ENCODE peak calls at places on chromosomes 11 and 22, in nine cellular contexts. B is iris pigment epithelial cell; U is anterior cingulate cortex; Q is left cardiac atrium; C is amniotic stem cell; R is skeletal muscle cell; X is stimulated activated CD4-positive, alpha-beta T cell treated with anti-CD3 and anti-CD28 coated beads, Interleukin-12 subunit alpha, Interleukin-12 subunit beta, amount 100 ng/mL, for 4 hours; O is nephron progenitor cell; I is ACHN. Z is an unnamed sample.

GRCh38 chr11:69209936-69210659 is 54.4 kb downstream of the SMIM38 start:
- DNase-seq in B (no peak), U (no peak), Q (no peak), C (no peak), R (no peak), X (no peak), O (no peak), I (no peak), Z (no peak)

GRCh38 chr11:69374110-69374981 is 80.4 kb downstream of the MYEOV start:
- DNase-seq in B (no peak), U (no peak), Q (no peak), C (no peak), R (no peak), X (no peak), O (no peak), I (no peak), Z (no peak)

GRCh38 chr22:26273011-26273675 is 103.9 kb downstream of the SEZ6L start:
- DNase-seq in B (no peak), U (peak; percentile 88), Q (no peak), C (no peak), R (no peak), X (no peak), O (no peak), I (no peak), Z (no peak)

GRCh38 chr22:35191412-35191811 is 65.9 kb upstream of the HMGXB4 start:
- DNase-seq in B (peak; percentile 8), U (no peak), Q (no peak), C (no peak), R (no peak), X (no peak), O (no peak), I (peak; percentile 69), Z (no peak)

GRCh38 chr11:111402411-111402810 is 23.3 kb upstream of the POU2AF1 start:
- DNase-seq in B (no peak), U (no peak), Q (no peak), C (no peak), R (no peak), X (no peak), O (no peak), I (no peak), Z (no peak)

GRCh38 chr11:67302571-67303131 is 679 bp upstream of the SSH3 start:
- DNase-seq in B (peak; percentile 64), U (no peak), Q (no peak), C (no peak), R (no peak), X (no peak), O (peak; percentile 48), I (peak; percentile 53), Z (peak; percentile 54)

GRCh38 chr11:131889760-131890620 is 519.6 kb downstream of the NTM start:
- DNase-seq in B (peak; percentile 48), U (no peak), Q (no peak), C (no peak), R (no peak), X (no peak), O (no peak), I (no peak), Z (no peak)

GRCh38 chr22:28711820-28712777 is 29.5 kb downstream of the CHEK2 start:
- DNase-seq in B (peak; percentile 98), U (no peak), Q (no peak), C (peak; percentile 79), R (peak; percentile 93), X (no peak), O (no peak), I (peak; percentile 83), Z (no peak)

GRCh38 chr11:63445720-63446119 is 45.2 kb downstream of the PLAAT5 start:
- DNase-seq in B (peak; percentile 65), U (no peak), Q (no peak), C (no peak), R (peak; percentile 5), X (no peak), O (no peak), I (no peak), Z (no peak)

GRCh38 chr11:75447415-75447814 is 14.4 kb upstream of the KLHL35 start:
- DNase-seq in B (no peak), U (no peak), Q (no peak), C (no peak), R (no peak), X (no peak), O (no peak), I (no peak), Z (no peak)

GRCh38 chr11:84899740-84900139 is 727.4 kb downstream of the DLG2 start:
- DNase-seq in B (peak; percentile 29), U (no peak), Q (no peak), C (no peak), R (no peak), X (no peak), O (no peak), I (peak; percentile 2), Z (no peak)

GRCh38 chr11:111923951-111924350 is 5.2 kb downstream of the C11orf52 start:
- DNase-seq in B (no peak), U (no peak), Q (no peak), C (no peak), R (no peak), X (no peak), O (no peak), I (no peak), Z (no peak)

GRCh38 chr22:22576244-22576988 is 17.4 kb upstream of the PRAME start:
- DNase-seq in B (peak; percentile 50), U (no peak), Q (peak; percentile 42), C (peak; percentile 19), R (no peak), X (peak; percentile 28), O (peak; percentile 80), I (peak; percentile 63), Z (peak; percentile 66)

GRCh38 chr22:19383292-19383691 is 48.2 kb downstream of the HIRA start:
- DNase-seq in B (no peak), U (no peak), Q (no peak), C (no peak), R (no peak), X (no peak), O (no peak), I (no peak), Z (no peak)

GRCh38 chr22:25380141-25380747 is 160.8 kb downstream of the CRYBB2 start:
- DNase-seq in B (no peak), U (no peak), Q (no peak), C (no peak), R (no peak), X (no peak), O (no peak), I (no peak), Z (peak; percentile 40)

GRCh38 chr22:37165940-37166674 is 16.4 kb upstream of the IL2RB start:
- DNase-seq in B (no peak), U (no peak), Q (peak; percentile 18), C (no peak), R (no peak), X (no peak), O (no peak), I (no peak), Z (no peak)

GRCh38 chr11:14078941-14079522 is 116.5 kb downstream of the SPON1 start:
- DNase-seq in B (no peak), U (no peak), Q (no peak), C (no peak), R (no peak), X (no peak), O (no peak), I (no peak), Z (no peak)

GRCh38 chr22:28973352-28973751 is 88.3 kb downstream of the C22orf31 start:
- DNase-seq in B (no peak), U (no peak), Q (no peak), C (no peak), R (no peak), X (no peak), O (no peak), I (no peak), Z (no peak)

GRCh38 chr11:14373941-14374646 is 15.1 kb upstream of the RRAS2 start:
- DNase-seq in B (peak; percentile 82), U (no peak), Q (peak; percentile 45), C (peak; percentile 12), R (peak; percentile 47), X (no peak), O (no peak), I (no peak), Z (peak; percentile 32)

GRCh38 chr22:37187552-37187890 is 526 bp downstream of the C1QTNF6 start:
- DNase-seq in B (no peak), U (no peak), Q (peak; percentile 30), C (no peak), R (no peak), X (no peak), O (no peak), I (peak; percentile 67), Z (peak; percentile 76)

GRCh38 chr11:55994525-55994924 is at the start of gene OR5F1:
- DNase-seq in B (no peak), U (no peak), Q (no peak), C (no peak), R (no peak), X (no peak), O (no peak), I (no peak), Z (no peak)